ENCODE peak calls at places on chromosomes 7 and 10, in five cellular contexts. O is H1, W is HepG2, H is NT2/D1, B is GM12878. Q is an unnamed sample.

GRCh38 chr7:43491984-43492383 is 90.9 kb upstream of the STK17A start:
- DNase-seq in O (no peak), W (peak; percentile 28), H (no peak), B (no peak), Q (no peak)

GRCh38 chr7:131145026-131145425 is 182.7 kb upstream of the MKLN1 start:
- DNase-seq in O (no peak), W (no peak), H (no peak), B (no peak), Q (no peak)

GRCh38 chr10:73874267-73875138 is at the start of gene CAMK2G:
- DNase-seq in O (peak; percentile 88), W (peak; percentile 71), H (peak; percentile 44), B (no peak), Q (peak; percentile 90)

GRCh38 chr7:139731802-139732470 is 45.9 kb downstream of the HIPK2 start:
- DNase-seq in O (no peak), W (peak; percentile 80), H (no peak), B (no peak), Q (no peak)

GRCh38 chr7:107322015-107322414 is 147.8 kb upstream of the GPR22 start:
- DNase-seq in O (no peak), W (no peak), H (peak; percentile 5), B (no peak), Q (no peak)

GRCh38 chr7:108525327-108525984 is 479 bp downstream of the PNPLA8 start:
- DNase-seq in O (no peak), W (peak; percentile 44), H (peak; percentile 70), B (no peak), Q (peak; percentile 74)

GRCh38 chr7:151431768-151432311 is 8.1 kb downstream of the CRYGN start:
- DNase-seq in O (no peak), W (no peak), H (no peak), B (no peak), Q (no peak)

GRCh38 chr7:151597541-151597940 is 77.8 kb upstream of the RHEB start:
- DNase-seq in O (no peak), W (no peak), H (no peak), B (no peak), Q (no peak)

GRCh38 chr10:131898061-131898460 is 2.7 kb upstream of the PPP2R2D start:
- DNase-seq in O (no peak), W (no peak), H (no peak), B (no peak), Q (no peak)

GRCh38 chr10:95285556-95285955 is 5.2 kb downstream of the PDLIM1 start:
- DNase-seq in O (no peak), W (no peak), H (no peak), B (no peak), Q (no peak)

GRCh38 chr10:80203835-80204148 is 1.5 kb downstream of the ANXA11 start:
- DNase-seq in O (no peak), W (no peak), H (no peak), B (no peak), Q (no peak)

GRCh38 chr10:91127341-91128082 is 93.0 kb upstream of the PCGF5 start:
- DNase-seq in O (no peak), W (no peak), H (no peak), B (no peak), Q (no peak)

GRCh38 chr10:102785818-102786217 is 42.1 kb downstream of the WBP1L start:
- DNase-seq in O (no peak), W (no peak), H (no peak), B (no peak), Q (no peak)

DNA sequence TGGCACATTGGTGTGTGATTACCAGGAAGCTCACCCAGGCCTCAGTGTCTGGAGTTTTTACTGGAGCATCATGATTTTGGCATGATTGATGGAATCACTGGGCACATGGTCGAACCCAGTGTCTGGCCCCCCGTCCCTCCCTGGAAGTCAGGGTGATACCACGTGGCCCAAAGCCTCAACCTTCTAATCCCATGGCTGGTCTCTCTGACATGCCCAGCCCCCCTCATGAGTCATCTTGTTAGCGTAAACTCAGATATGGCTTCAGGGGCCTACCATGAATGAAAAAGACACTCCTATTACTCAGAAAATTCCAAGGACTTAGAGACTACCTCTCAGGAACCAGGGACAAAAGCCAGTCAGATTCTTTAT is 109.3 kb downstream of the GRK5 start:
- DNase-seq in O (no peak), W (peak; percentile 89), H (peak; percentile 71), B (no peak), Q (peak; percentile 36)
- TF ChIP-seq SUZ12 in O (no peak), W (no peak), H (no peak), B (no peak), Q (no peak)

DNA sequence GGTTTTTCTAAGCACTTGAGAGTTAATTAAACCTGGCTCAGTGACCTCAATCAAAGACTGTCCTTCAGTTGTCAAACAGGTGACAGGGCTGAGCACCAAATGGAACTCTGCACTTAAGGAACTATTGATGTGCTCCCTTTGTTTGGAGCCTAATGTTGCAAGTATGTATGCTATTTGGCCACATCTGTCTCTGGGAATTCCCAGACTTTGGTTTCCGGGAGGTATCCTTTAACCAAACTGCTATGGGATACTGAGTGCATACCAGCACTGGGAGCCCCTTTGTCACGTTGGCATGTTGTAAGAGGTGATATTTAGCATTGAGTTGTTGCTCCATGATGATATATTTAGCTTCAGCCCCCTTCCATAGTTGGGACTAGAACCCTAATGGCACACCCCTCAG is 25.2 kb downstream of the ASZ1 start:
- DNase-seq in O (no peak), W (no peak), H (no peak), B (no peak), Q (no peak)
- TF ChIP-seq SUZ12 in O (no peak), W (no peak), H (no peak), B (no peak), Q (no peak)

GRCh38 chr10:112002191-112002590 is 181.4 kb downstream of the GPAM start:
- DNase-seq in O (no peak), W (no peak), H (no peak), B (no peak), Q (no peak)
- TF ChIP-seq SUZ12 in O (no peak), W (no peak), H (no peak), B (no peak), Q (no peak)

GRCh38 chr10:122541541-122542002 is 19.0 kb upstream of the DMBT1 start:
- DNase-seq in O (no peak), W (peak; percentile 12), H (no peak), B (no peak), Q (no peak)
- TF ChIP-seq SUZ12 in O (no peak), W (no peak), H (no peak), B (no peak), Q (no peak)

GRCh38 chr7:42202601-42203000 is 34.4 kb downstream of the GLI3 start:
- DNase-seq in O (no peak), W (no peak), H (no peak), B (no peak), Q (no peak)
- TF ChIP-seq SUZ12 in O (no peak), W (no peak), H (no peak), B (no peak), Q (no peak)

GRCh38 chr7:158737064-158737695 is 32.6 kb upstream of the NCAPG2 start:
- DNase-seq in O (peak; percentile 41), W (no peak), H (no peak), B (no peak), Q (no peak)
- TF ChIP-seq SUZ12 in O (no peak), W (no peak), H (no peak), B (no peak), Q (no peak)

GRCh38 chr7:99201027-99201426 is 6.9 kb downstream of the KPNA7 start:
- DNase-seq in O (no peak), W (no peak), H (no peak), B (no peak), Q (no peak)
- TF ChIP-seq SUZ12 in O (no peak), W (no peak), H (no peak), B (no peak), Q (no peak)

DNA sequence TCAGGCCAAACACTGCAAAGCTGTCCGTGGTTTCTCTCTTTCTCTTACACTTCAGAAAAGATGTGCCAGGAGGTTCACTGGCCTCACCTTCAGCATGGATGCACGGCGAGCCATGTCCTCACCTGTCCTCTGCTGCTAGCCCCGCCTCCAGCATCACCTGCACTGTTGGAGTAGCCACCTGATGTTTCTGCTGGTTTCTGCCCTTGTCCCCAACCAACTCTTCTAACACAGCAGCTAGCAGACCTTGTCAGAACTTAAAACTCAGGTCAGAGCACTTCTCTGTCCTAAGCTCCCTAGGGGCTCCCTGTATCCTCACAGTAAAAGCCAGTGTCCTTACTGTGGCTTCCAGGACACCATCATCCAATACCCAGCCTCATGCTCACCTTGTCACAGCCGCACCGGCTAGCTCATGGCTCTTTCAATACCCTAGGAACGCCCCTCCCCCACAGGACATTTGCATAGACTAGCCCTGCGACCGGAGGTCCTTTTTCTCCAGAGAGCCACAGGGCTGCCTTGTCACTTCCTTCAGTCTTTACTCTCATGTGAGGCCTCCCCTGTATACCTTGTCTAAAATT is 15.2 kb downstream of the PALD1 start:
- DNase-seq in O (peak; percentile 81), W (no peak), H (peak; percentile 55), B (peak; percentile 71), Q (no peak)
- TF ChIP-seq SUZ12 in O (no peak), W (no peak), H (no peak), B (no peak), Q (no peak)

Q was measured in HEK293T.